ENCODE peak calls at places on chromosomes 1 and 21, in five cellular contexts. One of them, this sample, is unnamed.

GRCh38 chr1:165564561-165564960 is 20.8 kb downstream of the LRRC52 start:
- DNase-seq in activated T-helper 1 cell treated with anti-CD3 and anti-CD28 coated beads, Interleukin-12 subunit alpha, Interleukin-12 subunit beta, Interleukin-2, Interleukin-4 antibody, amounts not matched to agents 30 ng/mL and 10 ng/mL and 1 ng/mL, durations not matched to agents 14 hours and 24 hours and 36 hours: no peak
- DNase-seq in AG09309: no peak
- DNase-seq in stimulated activated CD8-positive, alpha-beta memory T cell treated with anti-CD3 and anti-CD28 coated beads, Interleukin-2, amount 100 ng/mL, for 1 hour: no peak
- DNase-seq in head of caudate nucleus: no peak
- DNase-seq in this sample: no peak

GRCh38 chr1:70818391-70818790 is 229.2 kb downstream of the PTGER3 start:
- DNase-seq in activated T-helper 1 cell treated with anti-CD3 and anti-CD28 coated beads, Interleukin-12 subunit alpha, Interleukin-12 subunit beta, Interleukin-2, Interleukin-4 antibody, amounts not matched to agents 30 ng/mL and 10 ng/mL and 1 ng/mL, durations not matched to agents 14 hours and 24 hours and 36 hours: no peak
- DNase-seq in AG09309: peak; percentile 38
- DNase-seq in stimulated activated CD8-positive, alpha-beta memory T cell treated with anti-CD3 and anti-CD28 coated beads, Interleukin-2, amount 100 ng/mL, for 1 hour: no peak
- DNase-seq in head of caudate nucleus: no peak
- DNase-seq in this sample: no peak

GRCh38 chr1:89464008-89464407 is 60.6 kb upstream of the LRRC8B start:
- DNase-seq in activated T-helper 1 cell treated with anti-CD3 and anti-CD28 coated beads, Interleukin-12 subunit alpha, Interleukin-12 subunit beta, Interleukin-2, Interleukin-4 antibody, amounts not matched to agents 30 ng/mL and 10 ng/mL and 1 ng/mL, durations not matched to agents 14 hours and 24 hours and 36 hours: peak; percentile 15
- DNase-seq in AG09309: no peak
- DNase-seq in stimulated activated CD8-positive, alpha-beta memory T cell treated with anti-CD3 and anti-CD28 coated beads, Interleukin-2, amount 100 ng/mL, for 1 hour: no peak
- DNase-seq in head of caudate nucleus: no peak
- DNase-seq in this sample: no peak

GRCh38 chr1:2314803-2315710 is 76.3 kb downstream of the MORN1 start:
- DNase-seq in activated T-helper 1 cell treated with anti-CD3 and anti-CD28 coated beads, Interleukin-12 subunit alpha, Interleukin-12 subunit beta, Interleukin-2, Interleukin-4 antibody, amounts not matched to agents 30 ng/mL and 10 ng/mL and 1 ng/mL, durations not matched to agents 14 hours and 24 hours and 36 hours: peak; percentile 45
- DNase-seq in AG09309: no peak
- DNase-seq in stimulated activated CD8-positive, alpha-beta memory T cell treated with anti-CD3 and anti-CD28 coated beads, Interleukin-2, amount 100 ng/mL, for 1 hour: peak; percentile 46
- DNase-seq in head of caudate nucleus: peak; percentile 61
- DNase-seq in this sample: no peak

GRCh38 chr1:222064388-222065201 is 322.7 kb upstream of the DUSP10 start:
- DNase-seq in activated T-helper 1 cell treated with anti-CD3 and anti-CD28 coated beads, Interleukin-12 subunit alpha, Interleukin-12 subunit beta, Interleukin-2, Interleukin-4 antibody, amounts not matched to agents 30 ng/mL and 10 ng/mL and 1 ng/mL, durations not matched to agents 14 hours and 24 hours and 36 hours: no peak
- DNase-seq in AG09309: no peak
- DNase-seq in stimulated activated CD8-positive, alpha-beta memory T cell treated with anti-CD3 and anti-CD28 coated beads, Interleukin-2, amount 100 ng/mL, for 1 hour: no peak
- DNase-seq in head of caudate nucleus: no peak
- DNase-seq in this sample: no peak

GRCh38 chr1:221263831-221264767 is 384.9 kb downstream of the HLX start:
- DNase-seq in activated T-helper 1 cell treated with anti-CD3 and anti-CD28 coated beads, Interleukin-12 subunit alpha, Interleukin-12 subunit beta, Interleukin-2, Interleukin-4 antibody, amounts not matched to agents 30 ng/mL and 10 ng/mL and 1 ng/mL, durations not matched to agents 14 hours and 24 hours and 36 hours: peak; percentile 1
- DNase-seq in AG09309: peak; percentile 79
- DNase-seq in stimulated activated CD8-positive, alpha-beta memory T cell treated with anti-CD3 and anti-CD28 coated beads, Interleukin-2, amount 100 ng/mL, for 1 hour: no peak
- DNase-seq in head of caudate nucleus: peak; percentile 70
- DNase-seq in this sample: peak; percentile 3

GRCh38 chr1:41739061-41739955 is 179.4 kb downstream of the HIVEP3 start:
- DNase-seq in activated T-helper 1 cell treated with anti-CD3 and anti-CD28 coated beads, Interleukin-12 subunit alpha, Interleukin-12 subunit beta, Interleukin-2, Interleukin-4 antibody, amounts not matched to agents 30 ng/mL and 10 ng/mL and 1 ng/mL, durations not matched to agents 14 hours and 24 hours and 36 hours: peak; percentile 74
- DNase-seq in AG09309: no peak
- DNase-seq in stimulated activated CD8-positive, alpha-beta memory T cell treated with anti-CD3 and anti-CD28 coated beads, Interleukin-2, amount 100 ng/mL, for 1 hour: peak; percentile 36
- DNase-seq in head of caudate nucleus: peak; percentile 60
- DNase-seq in this sample: peak; percentile 44

GRCh38 chr21:44756416-44757185 is 45.0 kb downstream of the UBE2G2 start:
- DNase-seq in activated T-helper 1 cell treated with anti-CD3 and anti-CD28 coated beads, Interleukin-12 subunit alpha, Interleukin-12 subunit beta, Interleukin-2, Interleukin-4 antibody, amounts not matched to agents 30 ng/mL and 10 ng/mL and 1 ng/mL, durations not matched to agents 14 hours and 24 hours and 36 hours: no peak
- DNase-seq in AG09309: no peak
- DNase-seq in stimulated activated CD8-positive, alpha-beta memory T cell treated with anti-CD3 and anti-CD28 coated beads, Interleukin-2, amount 100 ng/mL, for 1 hour: no peak
- DNase-seq in head of caudate nucleus: no peak
- DNase-seq in this sample: no peak

GRCh38 chr21:38646213-38646837 is 148.0 kb upstream of the ERG start:
- DNase-seq in activated T-helper 1 cell treated with anti-CD3 and anti-CD28 coated beads, Interleukin-12 subunit alpha, Interleukin-12 subunit beta, Interleukin-2, Interleukin-4 antibody, amounts not matched to agents 30 ng/mL and 10 ng/mL and 1 ng/mL, durations not matched to agents 14 hours and 24 hours and 36 hours: no peak
- DNase-seq in AG09309: peak; percentile 16
- DNase-seq in stimulated activated CD8-positive, alpha-beta memory T cell treated with anti-CD3 and anti-CD28 coated beads, Interleukin-2, amount 100 ng/mL, for 1 hour: no peak
- DNase-seq in head of caudate nucleus: no peak
- DNase-seq in this sample: no peak

GRCh38 chr1:33292726-33293340 is 28.1 kb downstream of the A3GALT2 start:
- DNase-seq in activated T-helper 1 cell treated with anti-CD3 and anti-CD28 coated beads, Interleukin-12 subunit alpha, Interleukin-12 subunit beta, Interleukin-2, Interleukin-4 antibody, amounts not matched to agents 30 ng/mL and 10 ng/mL and 1 ng/mL, durations not matched to agents 14 hours and 24 hours and 36 hours: no peak
- DNase-seq in AG09309: no peak
- DNase-seq in stimulated activated CD8-positive, alpha-beta memory T cell treated with anti-CD3 and anti-CD28 coated beads, Interleukin-2, amount 100 ng/mL, for 1 hour: no peak
- DNase-seq in head of caudate nucleus: peak; percentile 13
- DNase-seq in this sample: no peak

GRCh38 chr1:228975238-228975929 is 240.1 kb downstream of the RHOU start:
- DNase-seq in activated T-helper 1 cell treated with anti-CD3 and anti-CD28 coated beads, Interleukin-12 subunit alpha, Interleukin-12 subunit beta, Interleukin-2, Interleukin-4 antibody, amounts not matched to agents 30 ng/mL and 10 ng/mL and 1 ng/mL, durations not matched to agents 14 hours and 24 hours and 36 hours: no peak
- DNase-seq in AG09309: no peak
- DNase-seq in stimulated activated CD8-positive, alpha-beta memory T cell treated with anti-CD3 and anti-CD28 coated beads, Interleukin-2, amount 100 ng/mL, for 1 hour: no peak
- DNase-seq in head of caudate nucleus: no peak
- DNase-seq in this sample: no peak

GRCh38 chr21:29104239-29104708 is 26.2 kb upstream of the MAP3K7CL start:
- DNase-seq in activated T-helper 1 cell treated with anti-CD3 and anti-CD28 coated beads, Interleukin-12 subunit alpha, Interleukin-12 subunit beta, Interleukin-2, Interleukin-4 antibody, amounts not matched to agents 30 ng/mL and 10 ng/mL and 1 ng/mL, durations not matched to agents 14 hours and 24 hours and 36 hours: no peak
- DNase-seq in AG09309: no peak
- DNase-seq in stimulated activated CD8-positive, alpha-beta memory T cell treated with anti-CD3 and anti-CD28 coated beads, Interleukin-2, amount 100 ng/mL, for 1 hour: no peak
- DNase-seq in head of caudate nucleus: no peak
- DNase-seq in this sample: no peak

GRCh38 chr1:179296356-179296755 is 2.8 kb downstream of the SOAT1 start:
- DNase-seq in activated T-helper 1 cell treated with anti-CD3 and anti-CD28 coated beads, Interleukin-12 subunit alpha, Interleukin-12 subunit beta, Interleukin-2, Interleukin-4 antibody, amounts not matched to agents 30 ng/mL and 10 ng/mL and 1 ng/mL, durations not matched to agents 14 hours and 24 hours and 36 hours: no peak
- DNase-seq in AG09309: no peak
- DNase-seq in stimulated activated CD8-positive, alpha-beta memory T cell treated with anti-CD3 and anti-CD28 coated beads, Interleukin-2, amount 100 ng/mL, for 1 hour: no peak
- DNase-seq in head of caudate nucleus: no peak
- DNase-seq in this sample: no peak

GRCh38 chr1:63119575-63120155 is 202.7 kb upstream of the FOXD3 start:
- DNase-seq in activated T-helper 1 cell treated with anti-CD3 and anti-CD28 coated beads, Interleukin-12 subunit alpha, Interleukin-12 subunit beta, Interleukin-2, Interleukin-4 antibody, amounts not matched to agents 30 ng/mL and 10 ng/mL and 1 ng/mL, durations not matched to agents 14 hours and 24 hours and 36 hours: no peak
- DNase-seq in AG09309: peak; percentile 74
- DNase-seq in stimulated activated CD8-positive, alpha-beta memory T cell treated with anti-CD3 and anti-CD28 coated beads, Interleukin-2, amount 100 ng/mL, for 1 hour: no peak
- DNase-seq in head of caudate nucleus: no peak
- DNase-seq in this sample: no peak

GRCh38 chr1:44806704-44807363 is at the start of gene DYNLT4:
- DNase-seq in activated T-helper 1 cell treated with anti-CD3 and anti-CD28 coated beads, Interleukin-12 subunit alpha, Interleukin-12 subunit beta, Interleukin-2, Interleukin-4 antibody, amounts not matched to agents 30 ng/mL and 10 ng/mL and 1 ng/mL, durations not matched to agents 14 hours and 24 hours and 36 hours: no peak
- DNase-seq in AG09309: no peak
- DNase-seq in stimulated activated CD8-positive, alpha-beta memory T cell treated with anti-CD3 and anti-CD28 coated beads, Interleukin-2, amount 100 ng/mL, for 1 hour: no peak
- DNase-seq in head of caudate nucleus: no peak
- DNase-seq in this sample: no peak

GRCh38 chr1:223831755-223832636 is 13.8 kb downstream of the TP53BP2 start:
- DNase-seq in activated T-helper 1 cell treated with anti-CD3 and anti-CD28 coated beads, Interleukin-12 subunit alpha, Interleukin-12 subunit beta, Interleukin-2, Interleukin-4 antibody, amounts not matched to agents 30 ng/mL and 10 ng/mL and 1 ng/mL, durations not matched to agents 14 hours and 24 hours and 36 hours: no peak
- DNase-seq in AG09309: no peak
- DNase-seq in stimulated activated CD8-positive, alpha-beta memory T cell treated with anti-CD3 and anti-CD28 coated beads, Interleukin-2, amount 100 ng/mL, for 1 hour: no peak
- DNase-seq in head of caudate nucleus: no peak
- DNase-seq in this sample: no peak

GRCh38 chr1:101683561-101683960 is 313.2 kb downstream of the OLFM3 start:
- DNase-seq in activated T-helper 1 cell treated with anti-CD3 and anti-CD28 coated beads, Interleukin-12 subunit alpha, Interleukin-12 subunit beta, Interleukin-2, Interleukin-4 antibody, amounts not matched to agents 30 ng/mL and 10 ng/mL and 1 ng/mL, durations not matched to agents 14 hours and 24 hours and 36 hours: no peak
- DNase-seq in AG09309: no peak
- DNase-seq in stimulated activated CD8-positive, alpha-beta memory T cell treated with anti-CD3 and anti-CD28 coated beads, Interleukin-2, amount 100 ng/mL, for 1 hour: no peak
- DNase-seq in head of caudate nucleus: no peak
- DNase-seq in this sample: no peak

GRCh38 chr1:37020653-37021277 is 13.6 kb downstream of the GRIK3 start:
- DNase-seq in activated T-helper 1 cell treated with anti-CD3 and anti-CD28 coated beads, Interleukin-12 subunit alpha, Interleukin-12 subunit beta, Interleukin-2, Interleukin-4 antibody, amounts not matched to agents 30 ng/mL and 10 ng/mL and 1 ng/mL, durations not matched to agents 14 hours and 24 hours and 36 hours: no peak
- DNase-seq in AG09309: no peak
- DNase-seq in stimulated activated CD8-positive, alpha-beta memory T cell treated with anti-CD3 and anti-CD28 coated beads, Interleukin-2, amount 100 ng/mL, for 1 hour: no peak
- DNase-seq in head of caudate nucleus: peak; percentile 45
- DNase-seq in this sample: no peak

GRCh38 chr1:199855580-199855979 is 171.9 kb upstream of the NR5A2 start:
- DNase-seq in activated T-helper 1 cell treated with anti-CD3 and anti-CD28 coated beads, Interleukin-12 subunit alpha, Interleukin-12 subunit beta, Interleukin-2, Interleukin-4 antibody, amounts not matched to agents 30 ng/mL and 10 ng/mL and 1 ng/mL, durations not matched to agents 14 hours and 24 hours and 36 hours: no peak
- DNase-seq in AG09309: peak; percentile 34
- DNase-seq in stimulated activated CD8-positive, alpha-beta memory T cell treated with anti-CD3 and anti-CD28 coated beads, Interleukin-2, amount 100 ng/mL, for 1 hour: no peak
- DNase-seq in head of caudate nucleus: no peak
- DNase-seq in this sample: no peak

This sample was measured in esophagus squamous epithelium.